ENCODE peak calls at places on chromosome X, in six cellular contexts. One of them, this sample, is unnamed.

GRCh38 chrX:54452920-54453319 is 12.7 kb downstream of the TSR2 start:
- DNase-seq in IMR-90: peak
- DNase-seq in neuronal stem cell: no peak
- DNase-seq in mesenchymal stem cell: peak
- DNase-seq in mesendoderm: peak
- DNase-seq in H1: no peak
- DNase-seq in this sample: peak

GRCh38 chrX:2451456-2452316 is 49.1 kb downstream of the DHRSX start:
- DNase-seq in IMR-90: peak
- DNase-seq in neuronal stem cell: no peak
- DNase-seq in mesenchymal stem cell: peak
- DNase-seq in mesendoderm: peak
- DNase-seq in H1: peak
- DNase-seq in this sample: peak

GRCh38 chrX:136754641-136755040 is 26.1 kb downstream of the ARHGEF6 start:
- DNase-seq in IMR-90: no peak
- DNase-seq in neuronal stem cell: no peak
- DNase-seq in mesenchymal stem cell: no peak
- DNase-seq in mesendoderm: no peak
- DNase-seq in H1: no peak
- DNase-seq in this sample: no peak

GRCh38 chrX:125289209-125289608 is 30.5 kb upstream of the TEX13C start:
- DNase-seq in IMR-90: peak
- DNase-seq in neuronal stem cell: no peak
- DNase-seq in mesenchymal stem cell: no peak
- DNase-seq in mesendoderm: no peak
- DNase-seq in H1: no peak
- DNase-seq in this sample: no peak

GRCh38 chrX:107659768-107660167 is 31.5 kb downstream of the PRPS1 start:
- DNase-seq in IMR-90: peak
- DNase-seq in neuronal stem cell: no peak
- DNase-seq in mesenchymal stem cell: peak
- DNase-seq in mesendoderm: no peak
- DNase-seq in H1: no peak
- DNase-seq in this sample: no peak

GRCh38 chrX:56793533-56794320 is 64.7 kb downstream of the NBDY start:
- DNase-seq in IMR-90: no peak
- DNase-seq in neuronal stem cell: no peak
- DNase-seq in mesenchymal stem cell: no peak
- DNase-seq in mesendoderm: no peak
- DNase-seq in H1: peak
- DNase-seq in this sample: peak

GRCh38 chrX:42485621-42486020 is 292.3 kb downstream of the PPP1R2C start:
- DNase-seq in IMR-90: no peak
- DNase-seq in neuronal stem cell: no peak
- DNase-seq in mesenchymal stem cell: no peak
- DNase-seq in mesendoderm: no peak
- DNase-seq in H1: no peak
- DNase-seq in this sample: no peak

GRCh38 chrX:69387559-69388487 is 116.3 kb upstream of the NALF2 start:
- DNase-seq in IMR-90: peak
- DNase-seq in neuronal stem cell: peak
- DNase-seq in mesenchymal stem cell: peak
- DNase-seq in mesendoderm: peak
- DNase-seq in H1: peak
- DNase-seq in this sample: peak

GRCh38 chrX:108299101-108299591 is 139.1 kb downstream of the COL4A6 start:
- DNase-seq in IMR-90: peak
- DNase-seq in neuronal stem cell: no peak
- DNase-seq in mesenchymal stem cell: peak
- DNase-seq in mesendoderm: no peak
- DNase-seq in H1: no peak
- DNase-seq in this sample: no peak

GRCh38 chrX:47581731-47582647 is at the start of gene TIMP1:
- DNase-seq in IMR-90: peak
- DNase-seq in neuronal stem cell: peak
- DNase-seq in mesenchymal stem cell: peak
- DNase-seq in mesendoderm: peak
- DNase-seq in H1: peak
- DNase-seq in this sample: peak

GRCh38 chrX:109537324-109537665 is 651 bp downstream of the NXT2 start:
- DNase-seq in IMR-90: peak
- DNase-seq in neuronal stem cell: no peak
- DNase-seq in mesenchymal stem cell: peak
- DNase-seq in mesendoderm: no peak
- DNase-seq in H1: no peak
- DNase-seq in this sample: no peak

GRCh38 chrX:44071847-44072545 is 98.8 kb upstream of the NDP start:
- DNase-seq in IMR-90: peak
- DNase-seq in neuronal stem cell: no peak
- DNase-seq in mesenchymal stem cell: peak
- DNase-seq in mesendoderm: no peak
- DNase-seq in H1: no peak
- DNase-seq in this sample: no peak

GRCh38 chrX:131262738-131263679 is 26.1 kb downstream of the IGSF1 start:
- DNase-seq in IMR-90: no peak
- DNase-seq in neuronal stem cell: no peak
- DNase-seq in mesenchymal stem cell: no peak
- DNase-seq in mesendoderm: peak
- DNase-seq in H1: peak
- DNase-seq in this sample: peak

GRCh38 chrX:41386222-41386990 is 52.4 kb downstream of the DDX3X start:
- DNase-seq in IMR-90: peak
- DNase-seq in neuronal stem cell: no peak
- DNase-seq in mesenchymal stem cell: no peak
- DNase-seq in mesendoderm: no peak
- DNase-seq in H1: no peak
- DNase-seq in this sample: no peak

GRCh38 chrX:15050395-15050794 is 177.2 kb downstream of the MOSPD2 start:
- DNase-seq in IMR-90: no peak
- DNase-seq in neuronal stem cell: no peak
- DNase-seq in mesenchymal stem cell: no peak
- DNase-seq in mesendoderm: no peak
- DNase-seq in H1: no peak
- DNase-seq in this sample: no peak

GRCh38 chrX:125308653-125309052 is 11.0 kb upstream of the TEX13C start:
- DNase-seq in IMR-90: no peak
- DNase-seq in neuronal stem cell: no peak
- DNase-seq in mesenchymal stem cell: no peak
- DNase-seq in mesendoderm: no peak
- DNase-seq in H1: no peak
- DNase-seq in this sample: no peak

GRCh38 chrX:142998447-142999208 is 27.1 kb upstream of the SPANXN4 start:
- DNase-seq in IMR-90: no peak
- DNase-seq in neuronal stem cell: no peak
- DNase-seq in mesenchymal stem cell: no peak
- DNase-seq in mesendoderm: no peak
- DNase-seq in H1: no peak
- DNase-seq in this sample: no peak

GRCh38 chrX:96361844-96362243 is 322.8 kb upstream of the DIAPH2 start:
- DNase-seq in IMR-90: no peak
- DNase-seq in neuronal stem cell: no peak
- DNase-seq in mesenchymal stem cell: no peak
- DNase-seq in mesendoderm: no peak
- DNase-seq in H1: no peak
- DNase-seq in this sample: no peak

GRCh38 chrX:26262121-26262523 is 46.2 kb downstream of the MAGEB5 start:
- DNase-seq in IMR-90: peak
- DNase-seq in neuronal stem cell: no peak
- DNase-seq in mesenchymal stem cell: no peak
- DNase-seq in mesendoderm: peak
- DNase-seq in H1: no peak
- DNase-seq in this sample: no peak

GRCh38 chrX:112819013-112819635 is 21.5 kb downstream of the AMOT start:
- DNase-seq in IMR-90: peak
- DNase-seq in neuronal stem cell: no peak
- DNase-seq in mesenchymal stem cell: peak
- DNase-seq in mesendoderm: no peak
- DNase-seq in H1: no peak
- DNase-seq in this sample: no peak

GRCh38 chrX:7115557-7115956 is 32.0 kb upstream of the STS start:
- DNase-seq in IMR-90: no peak
- DNase-seq in neuronal stem cell: no peak
- DNase-seq in mesenchymal stem cell: peak
- DNase-seq in mesendoderm: no peak
- DNase-seq in H1: no peak
- DNase-seq in this sample: no peak

GRCh38 chrX:150476183-150476699 is 92.2 kb upstream of the MTM1 start:
- DNase-seq in IMR-90: peak
- DNase-seq in neuronal stem cell: no peak
- DNase-seq in mesenchymal stem cell: no peak
- DNase-seq in mesendoderm: no peak
- DNase-seq in H1: no peak
- DNase-seq in this sample: no peak

GRCh38 chrX:51893931-51894696 is 691 bp downstream of the MAGED1 start:
- DNase-seq in IMR-90: peak
- DNase-seq in neuronal stem cell: peak
- DNase-seq in mesenchymal stem cell: peak
- DNase-seq in mesendoderm: peak
- DNase-seq in H1: peak
- DNase-seq in this sample: no peak

GRCh38 chrX:9465380-9466114 is 689 bp downstream of the TBL1X start:
- DNase-seq in IMR-90: no peak
- DNase-seq in neuronal stem cell: no peak
- DNase-seq in mesenchymal stem cell: peak
- DNase-seq in mesendoderm: peak
- DNase-seq in H1: peak
- DNase-seq in this sample: no peak

GRCh38 chrX:121191779-121192178 is 144.4 kb downstream of the GLUD2 start:
- DNase-seq in IMR-90: no peak
- DNase-seq in neuronal stem cell: no peak
- DNase-seq in mesenchymal stem cell: no peak
- DNase-seq in mesendoderm: no peak
- DNase-seq in H1: no peak
- DNase-seq in this sample: no peak

GRCh38 chrX:137916090-137916746 is 350.3 kb downstream of the ZIC3 start:
- DNase-seq in IMR-90: no peak
- DNase-seq in neuronal stem cell: no peak
- DNase-seq in mesenchymal stem cell: no peak
- DNase-seq in mesendoderm: peak
- DNase-seq in H1: no peak
- DNase-seq in this sample: peak

GRCh38 chrX:37745835-37746234 is 34.0 kb upstream of the CYBB start:
- DNase-seq in IMR-90: no peak
- DNase-seq in neuronal stem cell: no peak
- DNase-seq in mesenchymal stem cell: no peak
- DNase-seq in mesendoderm: no peak
- DNase-seq in H1: no peak
- DNase-seq in this sample: no peak

GRCh38 chrX:132480581-132481203 is 8.1 kb downstream of the MBNL3 start:
- DNase-seq in IMR-90: peak
- DNase-seq in neuronal stem cell: no peak
- DNase-seq in mesenchymal stem cell: peak
- DNase-seq in mesendoderm: peak
- DNase-seq in H1: no peak
- DNase-seq in this sample: no peak

GRCh38 chrX:109793191-109793590 is 60.1 kb upstream of the ACSL4 start:
- DNase-seq in IMR-90: no peak
- DNase-seq in neuronal stem cell: no peak
- DNase-seq in mesenchymal stem cell: no peak
- DNase-seq in mesendoderm: peak
- DNase-seq in H1: no peak
- DNase-seq in this sample: no peak

GRCh38 chrX:155027509-155028066 is 944 bp downstream of the FUNDC2 start:
- DNase-seq in IMR-90: peak
- DNase-seq in neuronal stem cell: no peak
- DNase-seq in mesenchymal stem cell: peak
- DNase-seq in mesendoderm: peak
- DNase-seq in H1: no peak
- DNase-seq in this sample: no peak
- H2BK120ac ChIP-seq in IMR-90: peak
- H2BK120ac ChIP-seq in neuronal stem cell: no peak
- H2BK120ac ChIP-seq in mesenchymal stem cell: no peak
- H2BK120ac ChIP-seq in mesendoderm: no peak
- H2BK120ac ChIP-seq in H1: peak
- H2BK120ac ChIP-seq in this sample: no peak

DNA sequence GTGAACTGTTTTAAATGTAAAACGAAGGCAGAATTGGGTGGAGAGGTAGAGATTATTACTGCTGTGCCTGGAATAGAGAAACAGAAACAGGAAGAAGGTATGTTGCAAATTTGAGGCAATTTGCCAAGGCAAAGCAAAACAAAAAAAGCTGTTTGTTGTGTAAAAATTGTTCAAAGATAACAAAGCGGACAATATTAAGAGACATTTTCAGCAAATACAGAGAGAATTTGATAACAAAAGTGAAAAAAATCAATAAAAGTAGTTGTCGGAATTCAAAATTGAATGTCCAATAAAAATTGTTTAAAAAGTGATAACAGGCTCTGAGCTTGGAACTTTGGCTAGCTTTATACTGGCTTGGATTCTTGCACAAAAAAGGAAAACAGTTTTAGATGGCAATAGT is 14.4 kb upstream of the SMS start:
- DNase-seq in IMR-90: peak
- DNase-seq in neuronal stem cell: no peak
- DNase-seq in mesenchymal stem cell: peak
- DNase-seq in mesendoderm: no peak
- DNase-seq in H1: no peak
- DNase-seq in this sample: no peak
- H3K9ac ChIP-seq in IMR-90: no peak
- H3K9ac ChIP-seq in neuronal stem cell: no peak
- H3K9ac ChIP-seq in mesenchymal stem cell: peak
- H3K9ac ChIP-seq in mesendoderm: no peak
- H3K9ac ChIP-seq in H1: no peak
- H3K9ac ChIP-seq in this sample: no peak

GRCh38 chrX:153725039-153725831 is 579 bp downstream of the ABCD1 start:
- DNase-seq in IMR-90: no peak
- DNase-seq in neuronal stem cell: no peak
- DNase-seq in mesenchymal stem cell: no peak
- DNase-seq in mesendoderm: peak
- DNase-seq in H1: peak
- DNase-seq in this sample: no peak
- H2BK120ac ChIP-seq in IMR-90: no peak
- H2BK120ac ChIP-seq in neuronal stem cell: no peak
- H2BK120ac ChIP-seq in mesenchymal stem cell: peak
- H2BK120ac ChIP-seq in mesendoderm: no peak
- H2BK120ac ChIP-seq in H1: no peak
- H2BK120ac ChIP-seq in this sample: no peak

DNA sequence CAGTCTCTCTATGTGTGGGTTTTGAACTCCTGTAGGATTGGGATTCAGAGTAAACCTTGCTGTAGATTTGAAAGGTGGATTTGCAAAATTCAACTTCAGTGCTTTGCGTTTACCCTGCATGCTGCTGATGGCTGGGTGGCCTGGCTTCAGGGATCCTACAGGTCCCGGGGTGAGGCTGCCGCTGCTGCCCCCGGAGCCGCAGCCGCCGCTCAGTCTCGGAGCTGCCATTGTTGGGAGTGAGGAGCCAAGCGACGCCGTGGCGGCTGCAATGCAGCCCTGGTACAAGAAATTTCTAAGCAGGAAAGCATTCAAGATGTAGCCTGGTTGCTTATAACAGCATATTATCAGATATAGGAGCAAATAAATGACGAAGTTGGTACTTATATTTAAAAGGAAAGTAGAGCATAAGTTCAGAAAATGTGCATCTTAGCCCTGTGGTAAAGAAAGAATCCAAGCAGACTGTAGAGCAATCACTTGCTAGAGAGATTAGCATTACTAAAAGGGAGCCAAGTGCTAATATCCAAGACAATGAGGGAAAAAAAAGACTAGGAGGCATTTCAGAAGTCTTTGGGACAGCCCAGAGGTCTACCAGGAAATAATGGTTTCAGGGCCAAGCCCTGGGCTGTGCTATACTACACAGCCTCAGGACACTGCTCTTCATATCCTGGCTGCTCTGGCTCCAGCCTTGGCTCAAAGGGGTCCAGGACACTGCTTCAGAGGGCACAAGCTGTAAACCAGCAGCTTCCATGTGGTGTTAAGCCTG is 36.9 kb upstream of the CHIC1 start:
- DNase-seq in IMR-90: no peak
- DNase-seq in neuronal stem cell: no peak
- DNase-seq in mesenchymal stem cell: no peak
- DNase-seq in mesendoderm: peak
- DNase-seq in H1: peak
- DNase-seq in this sample: peak
- H3K9ac ChIP-seq in IMR-90: no peak
- H3K9ac ChIP-seq in neuronal stem cell: no peak
- H3K9ac ChIP-seq in mesenchymal stem cell: no peak
- H3K9ac ChIP-seq in mesendoderm: no peak
- H3K9ac ChIP-seq in H1: no peak
- H3K9ac ChIP-seq in this sample: no peak